ENCODE peak calls at places on chromosomes 12 and 14, in eight cellular contexts. R, B, A, P, G, S, K and W are unnamed samples.

GRCh38 chr14:89881839-89882238 is 72.7 kb downstream of the EFCAB11 start:
- DNase-seq in R (no peak), B (no peak), A (no peak), P (no peak), G (no peak), S (no peak), K (no peak), W (no peak)

GRCh38 chr12:30320561-30320960 is 375.1 kb downstream of the IPO8 start:
- DNase-seq in R (no peak), B (no peak), A (no peak), P (no peak), G (no peak), S (no peak), K (no peak), W (no peak)

GRCh38 chr12:111322336-111323250 is 46.3 kb downstream of the PHETA1 start:
- DNase-seq in R (no peak), B (no peak), A (no peak), P (no peak), G (no peak), S (no peak), K (peak), W (peak)

GRCh38 chr14:70013269-70013873 is 134.2 kb downstream of the SMOC1 start:
- DNase-seq in R (peak), B (no peak), A (no peak), P (peak), G (no peak), S (peak), K (no peak), W (no peak)

GRCh38 chr12:114673169-114673833 is 10.7 kb downstream of the TBX3 start:
- DNase-seq in R (no peak), B (no peak), A (no peak), P (no peak), G (no peak), S (no peak), K (no peak), W (no peak)

GRCh38 chr14:41506552-41506951 is 100.1 kb upstream of the LRFN5 start:
- DNase-seq in R (no peak), B (no peak), A (no peak), P (no peak), G (no peak), S (no peak), K (no peak), W (no peak)

GRCh38 chr14:32087173-32087861 is 10.2 kb downstream of the ARHGAP5 start:
- DNase-seq in R (no peak), B (peak), A (no peak), P (no peak), G (no peak), S (no peak), K (no peak), W (no peak)

GRCh38 chr12:107014050-107014449 is 27.1 kb upstream of the MTERF2 start:
- DNase-seq in R (no peak), B (peak), A (no peak), P (no peak), G (no peak), S (no peak), K (no peak), W (no peak)

GRCh38 chr12:116955382-116956021 is 44.8 kb downstream of the FBXW8 start:
- DNase-seq in R (no peak), B (peak), A (no peak), P (no peak), G (no peak), S (no peak), K (no peak), W (no peak)

GRCh38 chr12:19547258-19547657 is 108.0 kb downstream of the AEBP2 start:
- DNase-seq in R (no peak), B (no peak), A (no peak), P (no peak), G (no peak), S (no peak), K (no peak), W (no peak)

GRCh38 chr12:95124106-95124505 is 50.7 kb upstream of the NR2C1 start:
- DNase-seq in R (no peak), B (no peak), A (no peak), P (no peak), G (no peak), S (no peak), K (no peak), W (no peak)

GRCh38 chr14:102776761-102777710 is at the start of gene TRAF3:
- DNase-seq in R (peak), B (peak), A (peak), P (peak), G (no peak), S (peak), K (peak), W (peak)